ENCODE peak calls at places on chromosomes 5 and 9, in seven cellular contexts. X is A549, B is fibroblast of pulmonary artery, C is progenitor cell of endocrine pancreas, O is AG04450, U is spleen, E is psoas muscle. T is an unnamed sample.

GRCh38 chr9:77495834-77496671 is 152.1 kb downstream of the GNA14 start:
- DNase-seq in O (no peak), E (no peak), X (peak; percentile 34), U (no peak), C (no peak), B (peak; percentile 87), T (peak; percentile 75)

GRCh38 chr5:68456756-68457217 is 241.2 kb downstream of the PIK3R1 start:
- DNase-seq in B (peak; percentile 65), C (no peak), X (peak; percentile 17), U (no peak), E (no peak), O (no peak), T (no peak)

GRCh38 chr5:110727025-110727314 is 499 bp upstream of the TMEM232 start:
- DNase-seq in O (no peak), X (no peak), C (no peak), E (no peak), B (no peak), U (no peak), T (no peak)

GRCh38 chr9:2338770-2339169 is 282.8 kb upstream of the VLDLR start:
- DNase-seq in E (no peak), X (no peak), U (no peak), B (no peak), C (no peak), O (no peak), T (no peak)

GRCh38 chr5:38677611-38678010 is 121.2 kb upstream of the LIFR start:
- DNase-seq in C (no peak), B (no peak), O (no peak), X (no peak), E (no peak), U (no peak), T (no peak)

GRCh38 chr5:62779010-62779422 is 200.4 kb downstream of the LRRC70 start:
- DNase-seq in U (no peak), B (peak; percentile 77), C (no peak), E (no peak), O (peak; percentile 21), X (peak; percentile 66), T (peak; percentile 14)

GRCh38 chr5:97542469-97542868 is 359.4 kb upstream of the RIOK2 start:
- DNase-seq in X (no peak), U (no peak), B (no peak), E (no peak), C (no peak), O (no peak), T (no peak)

GRCh38 chr5:169757016-169757415 is 119.9 kb downstream of the DOCK2 start:
- DNase-seq in X (no peak), U (no peak), B (no peak), C (no peak), O (no peak), E (no peak), T (no peak)

GRCh38 chr5:158840193-158840592 is 259.5 kb downstream of the EBF1 start:
- DNase-seq in U (no peak), B (no peak), X (no peak), E (no peak), O (no peak), C (no peak), T (no peak)

GRCh38 chr9:16469184-16469583 is 401.3 kb downstream of the BNC2 start:
- DNase-seq in E (no peak), C (no peak), U (no peak), X (no peak), B (no peak), O (no peak), T (no peak)

GRCh38 chr9:33289936-33290246 is 425 bp upstream of the NFX1 start:
- DNase-seq in O (no peak), U (no peak), X (no peak), E (no peak), B (no peak), C (peak; percentile 10), T (no peak)

GRCh38 chr5:160287378-160288051 is 24.8 kb downstream of the CCNJL start:
- DNase-seq in B (peak; percentile 33), U (peak; percentile 87), C (no peak), E (peak; percentile 63), X (no peak), O (no peak), T (no peak)

GRCh38 chr5:176679365-176680225 is 32.3 kb downstream of the TSPAN17 start:
- DNase-seq in O (no peak), U (no peak), E (no peak), C (no peak), X (no peak), B (no peak), T (no peak)

GRCh38 chr5:150053695-150054392 is 32.5 kb downstream of the CSF1R start:
- DNase-seq in C (no peak), X (no peak), B (no peak), E (peak; percentile 39), U (no peak), O (no peak), T (no peak)

GRCh38 chr5:99646011-99646647 is 717.3 kb upstream of the CHD1 start:
- DNase-seq in U (no peak), X (no peak), E (no peak), O (no peak), B (no peak), C (no peak), T (no peak)

GRCh38 chr9:86721843-86722705 is 225.2 kb downstream of the GAS1 start:
- DNase-seq in X (no peak), O (peak; percentile 74), C (no peak), E (peak; percentile 57), B (peak; percentile 95), U (no peak), T (peak; percentile 79)

GRCh38 chr9:38362912-38363588 is 29.5 kb upstream of the ALDH1B1 start:
- DNase-seq in C (no peak), E (no peak), X (peak; percentile 60), O (peak; percentile 67), B (peak; percentile 86), U (no peak), T (no peak)

GRCh38 chr5:147912015-147912414 is 5.7 kb upstream of the C5orf46 start:
- DNase-seq in B (no peak), X (no peak), C (no peak), O (no peak), U (no peak), E (no peak), T (no peak)

GRCh38 chr5:124596595-124597388 is 149.6 kb downstream of the ZNF608 start:
- DNase-seq in X (peak; percentile 70), U (no peak), O (peak; percentile 82), E (no peak), C (no peak), B (peak; percentile 84), T (peak; percentile 87)

DNA sequence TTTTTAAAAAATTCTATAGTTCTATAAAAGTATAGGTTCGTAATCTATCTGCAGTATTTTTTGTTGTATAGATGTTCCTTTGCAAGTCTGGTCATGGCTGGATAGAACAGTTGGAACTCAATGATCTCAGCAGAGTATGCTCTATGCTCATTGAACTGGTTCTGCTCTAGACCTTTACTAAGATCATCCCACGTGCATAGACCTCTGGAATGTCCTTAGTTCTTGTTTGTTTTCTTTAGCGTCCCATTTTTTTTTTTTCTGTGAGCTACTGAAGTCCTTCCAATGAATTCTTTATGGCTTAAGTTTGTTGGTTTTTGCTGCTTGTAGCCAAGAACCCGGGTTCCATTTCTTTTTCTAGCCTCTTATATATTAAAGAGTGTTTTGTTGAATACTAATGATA is 3.5 kb downstream of the TMEM38B start:
- DNase-seq in B (peak; percentile 16), U (no peak), X (no peak), E (no peak), C (no peak), O (no peak), T (no peak)
- TF ChIP-seq CTCF in B (no peak), U (no peak), X (no peak), E (no peak), C (no peak), O (no peak), T (no peak)

GRCh38 chr9:72612449-72612848 is 91.0 kb downstream of the TMC1 start:
- DNase-seq in E (no peak), B (no peak), X (no peak), C (no peak), U (no peak), O (no peak), T (no peak)
- TF ChIP-seq CTCF in E (no peak), B (no peak), X (peak; percentile 12), C (no peak), U (no peak), O (peak; percentile 26), T (no peak)

GRCh38 chr9:130220351-130220750 is 45.2 kb upstream of the HMCN2 start:
- DNase-seq in E (no peak), B (peak; percentile 59), X (no peak), U (no peak), O (peak; percentile 46), C (no peak), T (no peak)
- TF ChIP-seq CTCF in E (no peak), B (peak; percentile 30), X (no peak), U (no peak), O (peak; percentile 61), C (no peak), T (peak; percentile 58)

GRCh38 chr9:37032713-37033112 is 1.4 kb downstream of the PAX5 start:
- DNase-seq in O (no peak), X (no peak), U (peak; percentile 75), C (no peak), B (no peak), E (no peak), T (no peak)

GRCh38 chr9:37034320-37034937 is 361 bp upstream of the PAX5 start:
- DNase-seq in X (no peak), E (peak; percentile 52), C (no peak), B (no peak), O (no peak), U (peak; percentile 91), T (no peak)

GRCh38 chr9:37033753-37034319 is at the start of gene PAX5:
- DNase-seq in X (no peak), C (no peak), B (no peak), E (no peak), U (peak; percentile 78), O (no peak), T (no peak)

GRCh38 chr9:37031902-37032301 is 2.2 kb downstream of the PAX5 start:
- DNase-seq in C (no peak), E (no peak), B (no peak), U (no peak), O (no peak), X (no peak), T (no peak)

DNA sequence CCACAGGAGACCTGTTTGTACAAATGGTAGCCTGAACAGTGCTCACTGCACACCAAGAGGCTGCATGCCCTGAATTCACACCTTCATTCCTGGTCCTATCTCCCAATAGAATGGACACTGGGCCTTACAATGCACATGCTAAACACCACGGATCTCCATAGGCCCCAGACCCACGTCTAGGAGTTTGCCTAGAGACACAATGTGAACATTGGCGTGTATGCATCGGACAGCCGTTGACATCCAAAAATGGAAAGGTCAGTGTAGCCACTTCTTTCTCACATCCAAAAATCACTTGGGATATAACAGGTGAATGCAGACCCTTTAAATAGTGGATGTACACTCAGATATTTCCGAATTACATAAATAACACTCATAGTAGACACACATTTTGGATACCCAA is 927 bp downstream of the PAX5 start:
- DNase-seq in B (no peak), U (no peak), X (no peak), C (no peak), E (no peak), O (no peak), T (no peak)
- TF ChIP-seq CTCF in B (no peak), U (no peak), X (no peak), C (no peak), E (no peak), O (no peak), T (no peak)

GRCh38 chr9:134268308-134268724 is 57.9 kb upstream of the RXRA start:
- DNase-seq in X (no peak), E (no peak), O (no peak), U (peak; percentile 88), C (no peak), B (no peak), T (no peak)
- TF ChIP-seq CTCF in X (no peak), E (no peak), O (no peak), U (no peak), C (no peak), B (no peak), T (no peak)

T was measured in AG04449.